ENCODE peak calls at places on chromosome 19, in five cellular contexts. One of them, this sample, is unnamed.

GRCh38 chr19:18895038-18895827 is 725 bp downstream of the CERS1 start:
- DNase-seq in mesendoderm: peak; percentile 81
- DNase-seq in Karpas-422: no peak
- DNase-seq in NT2/D1: peak; percentile 67
- DNase-seq in IMR-90: no peak
- DNase-seq in this sample: peak; percentile 90

GRCh38 chr19:21921691-21922180 is 85.8 kb upstream of the ZNF43 start:
- DNase-seq in mesendoderm: no peak
- DNase-seq in Karpas-422: no peak
- DNase-seq in NT2/D1: no peak
- DNase-seq in IMR-90: no peak
- DNase-seq in this sample: no peak

GRCh38 chr19:14565298-14565679 is 6.6 kb downstream of the NDUFB7 start:
- DNase-seq in mesendoderm: no peak
- DNase-seq in Karpas-422: no peak
- DNase-seq in NT2/D1: no peak
- DNase-seq in IMR-90: no peak
- DNase-seq in this sample: no peak

GRCh38 chr19:39705578-39706188 is 1.4 kb downstream of the LGALS14 start:
- DNase-seq in mesendoderm: no peak
- DNase-seq in Karpas-422: peak; percentile 85
- DNase-seq in NT2/D1: no peak
- DNase-seq in IMR-90: no peak
- DNase-seq in this sample: no peak

GRCh38 chr19:16337809-16338469 is 13.3 kb downstream of the KLF2 start:
- DNase-seq in mesendoderm: no peak
- DNase-seq in Karpas-422: no peak
- DNase-seq in NT2/D1: no peak
- DNase-seq in IMR-90: no peak
- DNase-seq in this sample: no peak

GRCh38 chr19:33432408-33433170 is 59.1 kb downstream of the CEBPG start:
- DNase-seq in mesendoderm: no peak
- DNase-seq in Karpas-422: no peak
- DNase-seq in NT2/D1: no peak
- DNase-seq in IMR-90: no peak
- DNase-seq in this sample: no peak

GRCh38 chr19:246551-246950 is 44.7 kb downstream of the PLPP2 start:
- DNase-seq in mesendoderm: no peak
- DNase-seq in Karpas-422: no peak
- DNase-seq in NT2/D1: no peak
- DNase-seq in IMR-90: no peak
- DNase-seq in this sample: no peak

GRCh38 chr19:45952691-45953505 is 20.8 kb downstream of the NOVA2 start:
- DNase-seq in mesendoderm: peak; percentile 94
- DNase-seq in Karpas-422: no peak
- DNase-seq in NT2/D1: peak; percentile 65
- DNase-seq in IMR-90: peak; percentile 42
- DNase-seq in this sample: peak; percentile 96

GRCh38 chr19:37218592-37218935 is 550 bp downstream of the ZNF383 start:
- DNase-seq in mesendoderm: no peak
- DNase-seq in Karpas-422: no peak
- DNase-seq in NT2/D1: no peak
- DNase-seq in IMR-90: peak; percentile 39
- DNase-seq in this sample: no peak

GRCh38 chr19:6668696-6669095 is 1.3 kb downstream of the TNFSF14 start:
- DNase-seq in mesendoderm: no peak
- DNase-seq in Karpas-422: no peak
- DNase-seq in NT2/D1: no peak
- DNase-seq in IMR-90: no peak
- DNase-seq in this sample: no peak

GRCh38 chr19:13038306-13039210 is 43.3 kb downstream of the NFIX start:
- DNase-seq in mesendoderm: no peak
- DNase-seq in Karpas-422: no peak
- DNase-seq in NT2/D1: no peak
- DNase-seq in IMR-90: no peak
- DNase-seq in this sample: no peak

GRCh38 chr19:36093146-36093662 is 17.7 kb upstream of the OVOL3 start:
- DNase-seq in mesendoderm: no peak
- DNase-seq in Karpas-422: no peak
- DNase-seq in NT2/D1: no peak
- DNase-seq in IMR-90: no peak
- DNase-seq in this sample: no peak

GRCh38 chr19:273393-273792 is 17.8 kb downstream of the PLPP2 start:
- DNase-seq in mesendoderm: no peak
- DNase-seq in Karpas-422: no peak
- DNase-seq in NT2/D1: no peak
- DNase-seq in IMR-90: no peak
- DNase-seq in this sample: no peak

GRCh38 chr19:35030257-35031071 is at the start of gene SCN1B:
- DNase-seq in mesendoderm: peak; percentile 76
- DNase-seq in Karpas-422: peak; percentile 60
- DNase-seq in NT2/D1: no peak
- DNase-seq in IMR-90: peak; percentile 55
- DNase-seq in this sample: peak; percentile 89

GRCh38 chr19:45100797-45101196 is 7.8 kb downstream of the PPP1R37 start:
- DNase-seq in mesendoderm: no peak
- DNase-seq in Karpas-422: no peak
- DNase-seq in NT2/D1: no peak
- DNase-seq in IMR-90: peak; percentile 69
- DNase-seq in this sample: no peak

GRCh38 chr19:14555918-14556661 is 15.8 kb downstream of the NDUFB7 start:
- DNase-seq in mesendoderm: no peak
- DNase-seq in Karpas-422: no peak
- DNase-seq in NT2/D1: no peak
- DNase-seq in IMR-90: peak; percentile 34
- DNase-seq in this sample: no peak

GRCh38 chr19:33690461-33691427 is 69.0 kb downstream of the CHST8 start:
- DNase-seq in mesendoderm: peak; percentile 12
- DNase-seq in Karpas-422: no peak
- DNase-seq in NT2/D1: no peak
- DNase-seq in IMR-90: no peak
- DNase-seq in this sample: no peak

GRCh38 chr19:57587529-57587928 is 3.6 kb downstream of the ZIK1 start:
- DNase-seq in mesendoderm: no peak
- DNase-seq in Karpas-422: no peak
- DNase-seq in NT2/D1: no peak
- DNase-seq in IMR-90: peak; percentile 87
- DNase-seq in this sample: no peak

DNA sequence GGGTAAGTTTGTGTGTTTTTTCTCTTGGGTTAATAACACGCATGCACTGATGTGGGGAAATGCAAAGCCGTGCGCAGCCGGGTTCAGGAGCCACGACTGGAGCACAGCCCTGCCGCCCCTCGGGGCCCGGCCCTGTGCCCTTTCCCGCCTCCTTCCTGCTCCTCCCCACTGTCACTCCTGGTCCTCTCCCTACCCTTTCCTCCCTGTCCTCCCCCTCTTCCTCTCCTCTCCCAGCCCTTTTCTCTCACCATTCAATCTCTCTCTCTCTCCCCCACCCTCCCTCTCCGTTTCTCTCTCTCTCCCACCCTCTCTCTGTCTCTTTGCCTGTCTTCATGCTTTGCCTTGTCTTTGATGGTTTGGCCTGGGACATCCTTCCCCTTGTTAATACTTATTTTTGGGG is 27.2 kb downstream of the PLEKHJ1 start:
- DNase-seq in mesendoderm: no peak
- DNase-seq in Karpas-422: no peak
- DNase-seq in NT2/D1: no peak
- DNase-seq in IMR-90: no peak
- DNase-seq in this sample: no peak
- H3K36me3 ChIP-seq in mesendoderm: peaks cover 5% of the 10 kb centered on the region
- H3K36me3 ChIP-seq in Karpas-422: peaks cover 7% of the 10 kb centered on the region
- H3K36me3 ChIP-seq in NT2/D1: peaks cover 80% of the 10 kb centered on the region
- H3K36me3 ChIP-seq in IMR-90: peaks cover 50% of the 10 kb centered on the region
- H3K36me3 ChIP-seq in this sample: no peaks in the 10 kb centered on the region

GRCh38 chr19:11373885-11374448 is 499 bp upstream of the SWSAP1 start:
- DNase-seq in mesendoderm: no peak
- DNase-seq in Karpas-422: peak; percentile 49
- DNase-seq in NT2/D1: no peak
- DNase-seq in IMR-90: no peak
- DNase-seq in this sample: no peak
- H3K9ac ChIP-seq in mesendoderm: no peak overlapping the region
- H3K9ac ChIP-seq in Karpas-422: peak overlapping the region; percentile 80
- H3K9ac ChIP-seq in NT2/D1: peak overlapping the region; percentile 43
- H3K9ac ChIP-seq in IMR-90: no peak overlapping the region
- H3K9ac ChIP-seq in this sample: no peak overlapping the region

GRCh38 chr19:47097396-47098217 is 16.0 kb downstream of the ZC3H4 start:
- DNase-seq in mesendoderm: no peak
- DNase-seq in Karpas-422: no peak
- DNase-seq in NT2/D1: no peak
- DNase-seq in IMR-90: no peak
- DNase-seq in this sample: no peak
- H3K4me1 ChIP-seq in mesendoderm: no peaks in the 10 kb centered on the region
- H3K4me1 ChIP-seq in Karpas-422: no peaks in the 10 kb centered on the region
- H3K4me1 ChIP-seq in NT2/D1: peaks cover 19% of the 10 kb centered on the region
- H3K4me1 ChIP-seq in IMR-90: peaks cover 7% of the 10 kb centered on the region
- H3K4me1 ChIP-seq in this sample: peaks cover 40% of the 10 kb centered on the region

DNA sequence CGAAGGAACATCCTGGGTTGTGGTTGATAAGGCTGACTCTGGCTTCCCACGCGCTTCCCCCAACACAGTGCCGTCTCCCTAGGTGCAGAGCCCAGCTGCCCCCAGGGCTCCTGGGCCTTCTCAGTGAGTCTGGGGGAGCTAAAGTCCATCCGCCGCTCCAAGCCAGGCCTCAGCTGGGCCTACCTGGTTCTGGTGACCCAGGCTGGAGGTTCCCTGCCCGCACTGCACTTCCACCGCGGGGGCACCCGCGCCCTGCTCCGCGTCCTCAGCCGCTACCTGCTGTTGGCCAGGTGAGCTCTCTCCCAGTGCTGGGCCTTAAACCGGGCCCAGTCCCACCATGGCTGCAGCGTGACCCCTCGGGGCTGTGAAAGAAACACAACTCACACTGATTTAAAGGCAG is 3.7 kb downstream of the TBC1D17 start:
- DNase-seq in mesendoderm: no peak
- DNase-seq in Karpas-422: no peak
- DNase-seq in NT2/D1: no peak
- DNase-seq in IMR-90: no peak
- DNase-seq in this sample: no peak
- H3K36me3 ChIP-seq in mesendoderm: peaks cover 4% of the 10 kb centered on the region
- H3K36me3 ChIP-seq in Karpas-422: peaks cover 36% of the 10 kb centered on the region
- H3K36me3 ChIP-seq in NT2/D1: peaks cover 66% of the 10 kb centered on the region
- H3K36me3 ChIP-seq in IMR-90: peaks cover 56% of the 10 kb centered on the region
- H3K36me3 ChIP-seq in this sample: peaks cover 4% of the 10 kb centered on the region

GRCh38 chr19:8305798-8306197 is 2.4 kb downstream of the CD320 start:
- DNase-seq in mesendoderm: no peak
- DNase-seq in Karpas-422: no peak
- DNase-seq in NT2/D1: no peak
- DNase-seq in IMR-90: no peak
- DNase-seq in this sample: no peak
- H3K9ac ChIP-seq in mesendoderm: no peak overlapping the region
- H3K9ac ChIP-seq in Karpas-422: no peak overlapping the region
- H3K9ac ChIP-seq in NT2/D1: peak overlapping the region; percentile 38
- H3K9ac ChIP-seq in IMR-90: no peak overlapping the region
- H3K9ac ChIP-seq in this sample: no peak overlapping the region

DNA sequence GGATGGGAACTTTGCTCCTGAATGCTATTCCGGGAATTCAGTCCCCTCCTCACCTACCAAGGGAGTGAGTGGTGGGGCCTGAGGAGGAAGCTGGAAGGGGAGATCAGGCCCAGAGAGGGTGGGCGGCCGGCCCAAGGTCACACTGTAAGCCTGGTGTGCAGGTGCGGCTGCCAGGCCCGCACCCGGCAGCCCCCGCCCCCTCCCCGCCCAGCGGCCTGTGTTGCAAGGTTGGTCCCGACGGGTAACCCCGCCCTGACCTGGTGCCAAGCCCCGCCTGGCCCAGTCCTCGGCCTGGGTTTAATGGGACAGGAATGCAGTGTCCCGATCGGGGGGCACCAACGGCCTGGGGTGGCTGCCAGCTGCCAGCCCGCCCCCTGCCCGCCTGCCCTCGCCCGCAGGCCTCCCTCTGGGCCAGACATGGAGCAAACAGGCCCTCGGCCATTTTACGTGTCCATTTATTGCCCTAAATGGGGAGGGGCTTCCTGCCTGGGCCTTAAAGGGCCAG is 5.5 kb downstream of the ZBTB7A start:
- DNase-seq in mesendoderm: no peak
- DNase-seq in Karpas-422: peak; percentile 77
- DNase-seq in NT2/D1: no peak
- DNase-seq in IMR-90: no peak
- DNase-seq in this sample: no peak
- H3K4me1 ChIP-seq in mesendoderm: no peaks in the 10 kb centered on the region
- H3K4me1 ChIP-seq in Karpas-422: peaks cover 47% of the 10 kb centered on the region
- H3K4me1 ChIP-seq in NT2/D1: peaks cover 50% of the 10 kb centered on the region
- H3K4me1 ChIP-seq in IMR-90: peaks cover 45% of the 10 kb centered on the region
- H3K4me1 ChIP-seq in this sample: peaks cover 6% of the 10 kb centered on the region

GRCh38 chr19:47369923-47370625 is 21.0 kb downstream of the DHX34 start:
- DNase-seq in mesendoderm: no peak
- DNase-seq in Karpas-422: no peak
- DNase-seq in NT2/D1: no peak
- DNase-seq in IMR-90: peak; percentile 74
- DNase-seq in this sample: no peak
- H3K36me3 ChIP-seq in mesendoderm: peaks cover 8% of the 10 kb centered on the region
- H3K36me3 ChIP-seq in Karpas-422: peaks cover 12% of the 10 kb centered on the region
- H3K36me3 ChIP-seq in NT2/D1: peaks cover 68% of the 10 kb centered on the region
- H3K36me3 ChIP-seq in IMR-90: peaks cover 40% of the 10 kb centered on the region
- H3K36me3 ChIP-seq in this sample: no peaks in the 10 kb centered on the region

DNA sequence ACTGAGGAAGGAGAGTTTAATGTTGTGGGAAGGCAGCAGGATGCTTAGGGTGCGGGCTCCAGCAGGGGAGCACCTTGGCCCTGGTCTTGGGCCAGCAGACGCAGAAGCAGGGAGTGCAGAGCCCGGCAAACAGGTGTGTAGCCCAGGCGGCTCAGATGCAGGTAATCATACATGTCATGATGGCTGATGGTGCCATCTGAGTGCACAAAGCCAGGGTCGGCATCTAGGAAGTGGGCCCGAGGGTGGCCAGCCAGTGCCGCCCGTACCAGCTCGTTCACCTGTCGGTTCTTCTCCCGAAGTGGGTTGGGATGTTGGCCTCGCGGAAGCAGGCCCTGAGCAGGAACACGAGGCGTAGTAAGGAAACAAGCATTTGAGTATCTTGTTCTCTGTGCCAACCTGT is 4.9 kb upstream of the PRR19 start:
- DNase-seq in mesendoderm: no peak
- DNase-seq in Karpas-422: no peak
- DNase-seq in NT2/D1: no peak
- DNase-seq in IMR-90: no peak
- DNase-seq in this sample: no peak
- H3K9ac ChIP-seq in mesendoderm: no peak overlapping the region
- H3K9ac ChIP-seq in Karpas-422: no peak overlapping the region
- H3K9ac ChIP-seq in NT2/D1: no peak overlapping the region
- H3K9ac ChIP-seq in IMR-90: no peak overlapping the region
- H3K9ac ChIP-seq in this sample: no peak overlapping the region

This sample was measured in neural progenitor cell.